ENCODE peak calls at places on chromosome 3, in ten cellular contexts. W, S, H, G, I, X, A, R, N and C are unnamed samples.

GRCh38 chr3:51683566-51683965 is 12.5 kb downstream of the TEX264 start:
- DNase-seq in W (no peak), S (no peak), H (no peak), G (no peak), I (no peak), X (no peak), A (no peak), R (no peak), N (no peak), C (no peak)

GRCh38 chr3:195879416-195880036 is 28.8 kb downstream of the TNK2 start:
- DNase-seq in W (no peak), S (no peak), H (no peak), G (no peak), I (no peak), X (no peak), A (no peak), R (no peak), N (no peak), C (no peak)

GRCh38 chr3:41000471-41000870 is 198.8 kb upstream of the CTNNB1 start:
- DNase-seq in W (no peak), S (peak), H (no peak), G (no peak), I (no peak), X (no peak), A (no peak), R (no peak), N (no peak), C (no peak)

GRCh38 chr3:190972840-190973270 is 110.4 kb upstream of the GMNC start:
- DNase-seq in W (peak), S (no peak), H (no peak), G (no peak), I (no peak), X (no peak), A (no peak), R (no peak), N (no peak), C (no peak)

GRCh38 chr3:87614998-87615397 is 338.6 kb upstream of the POU1F1 start:
- DNase-seq in W (no peak), S (no peak), H (no peak), G (no peak), I (no peak), X (no peak), A (no peak), R (no peak), N (no peak), C (no peak)

GRCh38 chr3:187997946-187998561 is 155.9 kb upstream of the LPP start:
- DNase-seq in W (peak), S (no peak), H (no peak), G (no peak), I (no peak), X (no peak), A (no peak), R (no peak), N (no peak), C (no peak)

GRCh38 chr3:171850968-171851600 is 7.9 kb downstream of the TMEM212 start:
- DNase-seq in W (no peak), S (no peak), H (no peak), G (no peak), I (no peak), X (no peak), A (no peak), R (no peak), N (no peak), C (no peak)

GRCh38 chr3:192879346-192880031 is 38.2 kb downstream of the MB21D2 start:
- DNase-seq in W (peak), S (no peak), H (no peak), G (no peak), I (peak), X (no peak), A (no peak), R (peak), N (no peak), C (no peak)

GRCh38 chr3:126599101-126599500 is 40.4 kb upstream of the C3orf22 start:
- DNase-seq in W (no peak), S (no peak), H (no peak), G (no peak), I (no peak), X (no peak), A (no peak), R (no peak), N (no peak), C (no peak)

GRCh38 chr3:147775816-147776530 is 366.8 kb downstream of the ZIC1 start:
- DNase-seq in W (no peak), S (no peak), H (no peak), G (no peak), I (no peak), X (no peak), A (no peak), R (no peak), N (no peak), C (no peak)

GRCh38 chr3:133863865-133864264 is 31.8 kb downstream of the RAB6B start:
- DNase-seq in W (no peak), S (no peak), H (no peak), G (no peak), I (no peak), X (no peak), A (no peak), R (no peak), N (no peak), C (no peak)

GRCh38 chr3:4757056-4757948 is 221.9 kb upstream of the BHLHE40 start:
- DNase-seq in W (peak), S (no peak), H (no peak), G (no peak), I (no peak), X (peak), A (no peak), R (no peak), N (no peak), C (peak)

GRCh38 chr3:36932979-36933378 is 11.9 kb downstream of the TRANK1 start:
- DNase-seq in W (no peak), S (no peak), H (no peak), G (no peak), I (no peak), X (no peak), A (no peak), R (no peak), N (no peak), C (no peak)

DNA sequence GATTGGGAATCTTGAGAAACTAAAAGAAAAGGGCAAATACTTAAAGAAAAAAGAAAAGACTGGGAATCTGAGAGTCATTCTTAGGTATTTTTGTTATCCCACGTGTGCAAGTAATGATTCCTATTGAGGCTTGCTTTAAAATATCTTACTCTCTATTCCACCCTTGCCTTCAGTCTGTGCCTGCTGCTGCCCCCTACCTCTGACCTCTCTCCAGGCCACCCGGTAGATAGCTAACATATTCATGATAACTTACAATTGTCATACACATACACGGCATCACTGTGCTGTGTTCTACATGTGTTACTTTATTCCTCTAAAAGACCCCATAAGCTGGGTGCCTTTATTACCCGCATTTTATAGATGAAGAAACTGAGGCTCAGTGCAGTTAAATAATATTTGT is 27.8 kb upstream of the ATP13A3 start:
- DNase-seq in W (no peak), S (no peak), H (no peak), G (no peak), I (no peak), X (no peak), A (no peak), R (no peak), N (no peak), C (no peak)
- TF ChIP-seq CTCF in W (no peak), S (no peak), H (no peak), G (no peak), I (no peak), X (no peak), A (no peak), R (no peak), N (no peak), C (no peak)

GRCh38 chr3:113531826-113532697 is at the start of gene SIDT1:
- DNase-seq in W (peak), S (no peak), H (no peak), G (no peak), I (peak), X (peak), A (peak), R (no peak), N (peak), C (peak)
- TF ChIP-seq CTCF in W (peak), S (no peak), H (no peak), G (peak), I (peak), X (no peak), A (peak), R (no peak), N (no peak), C (peak)

GRCh38 chr3:46356909-46357308 is 3.0 kb downstream of the CCR2 start:
- DNase-seq in W (no peak), S (no peak), H (no peak), G (no peak), I (no peak), X (no peak), A (no peak), R (no peak), N (no peak), C (no peak)

GRCh38 chr3:46359748-46360509 is 6.0 kb downstream of the CCR2 start:
- DNase-seq in W (no peak), S (no peak), H (no peak), G (no peak), I (no peak), X (no peak), A (no peak), R (no peak), N (no peak), C (no peak)

GRCh38 chr3:46358466-46358865 is 4.6 kb downstream of the CCR2 start:
- DNase-seq in W (no peak), S (no peak), H (no peak), G (no peak), I (no peak), X (no peak), A (no peak), R (no peak), N (no peak), C (no peak)

GRCh38 chr3:46361408-46362283 is 7.7 kb downstream of the CCR2 start:
- DNase-seq in W (peak), S (no peak), H (no peak), G (no peak), I (peak), X (no peak), A (no peak), R (no peak), N (no peak), C (no peak)

GRCh38 chr3:46360904-46361303 is 7.0 kb downstream of the CCR2 start:
- DNase-seq in W (no peak), S (no peak), H (no peak), G (no peak), I (no peak), X (no peak), A (no peak), R (no peak), N (no peak), C (no peak)
- TF ChIP-seq CTCF in W (no peak), S (no peak), H (no peak), G (no peak), I (no peak), X (no peak), A (no peak), R (no peak), N (no peak), C (no peak)

GRCh38 chr3:25461946-25462345 is 33.9 kb downstream of the RARB start:
- DNase-seq in W (no peak), S (no peak), H (no peak), G (no peak), I (no peak), X (no peak), A (no peak), R (no peak), N (no peak), C (no peak)
- TF ChIP-seq CTCF in W (no peak), S (no peak), H (no peak), G (no peak), I (no peak), X (no peak), A (no peak), R (no peak), N (no peak), C (no peak)

GRCh38 chr3:114584734-114585371 is 291.0 kb downstream of the TIGIT start:
- DNase-seq in W (no peak), S (no peak), H (no peak), G (peak), I (no peak), X (no peak), A (no peak), R (no peak), N (no peak), C (no peak)
- TF ChIP-seq CTCF in W (no peak), S (no peak), H (no peak), G (no peak), I (no peak), X (no peak), A (no peak), R (no peak), N (peak), C (no peak)

DNA sequence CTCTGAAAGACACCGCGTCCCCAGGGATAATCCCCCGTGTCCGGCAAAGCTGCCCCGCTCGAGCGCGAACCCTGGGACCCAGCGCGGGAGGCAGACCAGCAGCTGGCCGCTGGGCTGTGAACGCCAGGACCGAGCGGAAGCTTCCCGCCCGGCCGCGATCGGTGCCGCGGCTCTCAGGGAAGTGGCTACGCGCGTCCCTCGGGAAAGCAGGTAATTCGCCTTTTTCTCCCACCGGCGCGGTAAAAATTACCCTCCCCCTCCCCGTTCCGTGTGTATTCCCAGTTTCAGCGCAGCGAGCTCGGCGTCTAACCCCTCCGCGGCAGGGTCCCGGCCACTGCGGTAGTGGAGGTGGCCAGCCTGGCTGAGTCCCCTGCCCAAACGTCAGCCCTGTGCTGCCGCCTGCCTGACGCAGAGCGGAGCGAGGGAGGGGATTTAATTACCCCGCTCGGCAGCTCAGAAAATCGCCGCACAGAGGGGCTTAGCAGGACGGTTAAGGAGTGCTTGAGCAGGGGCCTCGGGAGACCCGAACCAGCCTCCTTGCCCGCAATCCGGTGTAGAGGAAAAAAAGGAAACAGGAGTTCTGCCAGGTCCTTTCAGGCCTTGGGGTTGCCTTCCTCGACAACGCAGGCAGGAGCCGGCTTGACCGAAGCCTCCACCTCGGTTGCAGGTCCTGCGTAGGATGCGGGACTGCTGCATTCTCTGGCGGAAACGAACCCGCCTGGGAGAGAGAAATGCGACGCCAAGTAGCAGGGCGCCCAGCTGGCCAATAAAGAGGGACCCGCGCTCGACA is 2.9 kb downstream of the GATA2 start:
- DNase-seq in W (peak), S (no peak), H (peak), G (peak), I (no peak), X (no peak), A (peak), R (no peak), N (no peak), C (no peak)
- TF ChIP-seq CTCF in W (peak), S (no peak), H (no peak), G (no peak), I (no peak), X (no peak), A (no peak), R (no peak), N (no peak), C (no peak)

DNA sequence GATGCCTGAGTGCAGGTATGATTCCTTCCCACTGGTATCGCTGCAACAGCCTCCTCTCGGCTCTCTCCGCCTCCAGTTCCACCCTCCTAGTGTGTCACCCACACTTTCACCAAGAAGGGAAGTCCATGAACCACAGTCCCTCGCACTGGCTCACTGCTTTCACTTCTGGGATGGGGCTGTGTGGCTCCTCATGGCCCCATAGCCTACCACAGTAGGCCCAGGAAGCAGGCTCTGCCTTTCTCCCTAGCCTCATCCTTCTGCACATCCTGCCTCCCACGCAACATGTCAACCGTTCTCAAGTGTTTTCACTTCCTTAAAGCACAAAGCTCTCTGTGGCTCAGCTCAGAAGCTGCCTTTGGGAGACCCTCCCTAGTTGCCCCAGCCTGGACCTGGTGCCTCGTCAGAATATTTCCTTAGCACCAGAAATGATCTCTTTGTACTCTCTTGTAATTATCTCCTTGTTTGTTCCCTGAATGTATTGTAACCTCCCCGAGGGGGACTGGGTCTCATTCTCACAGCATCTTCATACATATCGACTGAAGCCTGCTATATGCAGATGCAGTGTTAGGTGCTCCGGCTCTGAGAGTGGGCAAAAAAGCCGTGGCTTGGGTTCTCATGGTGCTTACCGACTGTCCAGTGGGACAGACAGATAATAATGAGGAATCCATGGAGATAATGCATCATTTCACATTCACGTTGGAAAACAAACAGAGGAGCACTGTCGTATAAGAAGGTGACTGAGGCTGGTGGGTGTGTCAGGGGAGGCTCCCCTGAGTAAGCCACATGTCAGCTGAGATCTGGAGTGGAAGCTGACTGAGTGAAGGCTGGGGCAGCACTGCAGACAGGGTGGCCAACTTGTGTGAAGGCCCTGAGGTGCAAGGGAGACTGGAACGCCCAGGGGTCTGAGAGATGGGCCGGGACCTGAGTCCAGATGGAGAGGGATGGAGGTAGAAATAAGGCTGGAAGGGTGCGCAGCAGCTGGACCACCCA is 107.1 kb downstream of the DGKG start:
- DNase-seq in W (no peak), S (no peak), H (no peak), G (no peak), I (peak), X (no peak), A (peak), R (no peak), N (peak), C (peak)
- TF ChIP-seq CTCF in W (no peak), S (no peak), H (no peak), G (no peak), I (no peak), X (no peak), A (no peak), R (no peak), N (no peak), C (no peak)

GRCh38 chr3:197224034-197224444 is 74.4 kb downstream of the DLG1 start:
- DNase-seq in W (peak), S (no peak), H (no peak), G (no peak), I (no peak), X (no peak), A (no peak), R (no peak), N (peak), C (peak)
- TF ChIP-seq CTCF in W (peak), S (peak), H (peak), G (peak), I (peak), X (peak), A (peak), R (peak), N (peak), C (peak)